ENCODE peak calls at places on chromosome 6, in four cellular contexts. Z, L, J and P are unnamed samples.

GRCh38 chr6:149711711-149712110 is 6.2 kb downstream of the LATS1 start:
- DNase-seq in Z (no peak), L (no peak), J (no peak), P (no peak)

GRCh38 chr6:73731285-73731684 is 35.3 kb downstream of the CD109 start:
- DNase-seq in Z (no peak), L (no peak), J (no peak), P (no peak)

GRCh38 chr6:111950661-111951426 is 77.6 kb upstream of the FYN start:
- DNase-seq in Z (no peak), L (no peak), J (peak), P (no peak)

GRCh38 chr6:15313367-15313766 is 67.5 kb downstream of the JARID2 start:
- DNase-seq in Z (no peak), L (no peak), J (no peak), P (no peak)

GRCh38 chr6:66568271-66568670 is 861.2 kb upstream of the EYS start:
- DNase-seq in Z (no peak), L (no peak), J (no peak), P (no peak)

GRCh38 chr6:144104898-144105487 is 9.6 kb upstream of the SF3B5 start:
- DNase-seq in Z (no peak), L (peak), J (peak), P (no peak)

GRCh38 chr6:43996614-43997341 is 130.5 kb downstream of the MRPL14 start:
- DNase-seq in Z (no peak), L (no peak), J (no peak), P (no peak)

GRCh38 chr6:12232339-12232738 is 57.8 kb upstream of the EDN1 start:
- DNase-seq in Z (no peak), L (peak), J (peak), P (no peak)

GRCh38 chr6:107657755-107658461 is 166.2 kb downstream of the SCML4 start:
- DNase-seq in Z (peak), L (peak), J (peak), P (no peak)

GRCh38 chr6:34593741-34594140 is 37.6 kb upstream of the SPDEF start:
- DNase-seq in Z (no peak), L (no peak), J (no peak), P (no peak)

GRCh38 chr6:136092897-136093296 is 157.2 kb downstream of the MTFR2 start:
- DNase-seq in Z (no peak), L (no peak), J (no peak), P (no peak)

GRCh38 chr6:151624481-151624880 is 130.7 kb downstream of the CCDC170 start:
- DNase-seq in Z (no peak), L (no peak), J (no peak), P (no peak)

GRCh38 chr6:34102099-34102656 is 43.7 kb downstream of the GRM4 start:
- DNase-seq in Z (no peak), L (no peak), J (no peak), P (no peak)

GRCh38 chr6:134949927-134950326 is at the start of gene ALDH8A1:
- DNase-seq in Z (peak), L (no peak), J (no peak), P (no peak)

GRCh38 chr6:78438135-78438534 is 429.2 kb upstream of the IRAK1BP1 start:
- DNase-seq in Z (no peak), L (no peak), J (no peak), P (no peak)

GRCh38 chr6:894274-894673 is 201.3 kb upstream of the EXOC2 start:
- DNase-seq in Z (no peak), L (no peak), J (no peak), P (no peak)

GRCh38 chr6:93238632-93239031 is 180.7 kb downstream of the EPHA7 start:
- DNase-seq in Z (no peak), L (no peak), J (no peak), P (no peak)

GRCh38 chr6:17968081-17968518 is 19.3 kb downstream of the KIF13A start:
- DNase-seq in Z (no peak), L (no peak), J (no peak), P (no peak)

GRCh38 chr6:13188306-13188705 is 140.0 kb downstream of the TBC1D7 start:
- DNase-seq in Z (no peak), L (no peak), J (no peak), P (no peak)

GRCh38 chr6:81909981-81910910 is 157.8 kb upstream of the TENT5A start:
- DNase-seq in Z (no peak), L (no peak), J (no peak), P (no peak)

GRCh38 chr6:15234068-15234758 is 11.7 kb upstream of the JARID2 start:
- DNase-seq in Z (no peak), L (no peak), J (no peak), P (no peak)

GRCh38 chr6:127532991-127533390 is 13.9 kb upstream of the MTCL3 start:
- DNase-seq in Z (no peak), L (no peak), J (peak), P (no peak)

GRCh38 chr6:152261179-152261578 is 376.0 kb downstream of the SYNE1 start:
- DNase-seq in Z (no peak), L (no peak), J (no peak), P (no peak)

GRCh38 chr6:34059136-34059731 is 86.7 kb downstream of the GRM4 start:
- DNase-seq in Z (no peak), L (no peak), J (peak), P (no peak)

GRCh38 chr6:153103256-153103655 is 27.8 kb downstream of the RGS17 start:
- DNase-seq in Z (no peak), L (no peak), J (no peak), P (no peak)

GRCh38 chr6:48032156-48032555 is 78.8 kb downstream of the PTCHD4 start:
- DNase-seq in Z (no peak), L (no peak), J (peak), P (no peak)

GRCh38 chr6:143969077-143969476 is 39.0 kb downstream of the PLAGL1 start:
- DNase-seq in Z (no peak), L (no peak), J (no peak), P (no peak)

GRCh38 chr6:66851930-66852329 is 1144.9 kb upstream of the EYS start:
- DNase-seq in Z (no peak), L (no peak), J (peak), P (no peak)

GRCh38 chr6:72864799-72865198 is 242.9 kb downstream of the KCNQ5 start:
- DNase-seq in Z (no peak), L (no peak), J (no peak), P (no peak)

GRCh38 chr6:157281570-157281969 is 41.7 kb downstream of the TMEM242 start:
- DNase-seq in Z (no peak), L (no peak), J (no peak), P (no peak)
- TF ChIP-seq CTCF in Z (peak), L (no peak), J (no peak), P (no peak)

DNA sequence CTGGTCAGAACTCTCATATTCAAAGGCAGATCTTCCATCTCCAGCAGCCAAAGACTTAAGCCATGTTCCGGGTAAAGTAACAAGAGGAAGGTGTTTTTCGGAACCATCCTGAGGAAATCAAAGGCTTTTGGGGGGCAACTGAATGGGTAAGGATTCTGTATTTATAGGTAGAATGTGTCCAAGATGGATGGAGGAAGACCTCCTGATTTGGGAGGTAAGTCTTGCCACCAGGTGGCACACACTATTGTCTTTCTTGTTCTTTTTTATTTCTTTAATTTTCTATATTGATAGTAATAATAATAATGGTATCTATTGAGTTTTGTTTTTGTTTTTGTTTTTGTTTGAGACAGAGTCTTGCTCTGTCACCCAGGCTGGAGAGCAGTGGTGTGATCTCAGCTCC is 53.0 kb upstream of the UBR2 start:
- DNase-seq in Z (no peak), L (no peak), J (no peak), P (no peak)
- TF ChIP-seq CTCF in Z (no peak), L (no peak), J (no peak), P (no peak)

DNA sequence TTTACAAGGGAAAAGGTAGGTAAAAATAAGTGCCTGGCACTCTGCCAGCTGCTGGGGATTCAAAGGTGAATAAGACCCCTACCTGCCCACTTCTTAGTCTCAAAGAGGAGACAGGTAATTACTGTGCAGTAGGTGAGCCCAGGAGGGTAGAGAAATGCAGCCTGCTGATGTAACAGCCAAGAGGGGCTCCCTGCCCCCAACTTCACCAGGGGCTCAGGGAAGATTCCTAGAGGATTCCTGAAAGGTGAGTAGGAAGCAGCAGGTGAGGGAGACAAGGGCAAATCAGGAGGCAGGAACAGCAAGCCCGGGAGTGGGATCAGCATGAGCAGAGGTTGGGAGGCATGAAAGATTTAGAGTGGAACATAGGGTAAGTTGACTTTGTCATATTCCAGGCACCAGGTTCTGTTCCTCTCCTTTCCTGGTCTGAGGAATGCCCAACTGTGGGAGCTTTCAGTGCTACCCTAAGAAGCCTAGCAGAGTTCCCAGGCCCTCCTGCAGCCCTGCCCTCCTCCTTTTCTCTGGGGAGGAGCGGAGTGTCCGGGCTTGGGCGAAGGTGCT is 258.1 kb downstream of the LRFN2 start:
- DNase-seq in Z (no peak), L (no peak), J (no peak), P (no peak)
- TF ChIP-seq CTCF in Z (no peak), L (no peak), J (no peak), P (no peak)

DNA sequence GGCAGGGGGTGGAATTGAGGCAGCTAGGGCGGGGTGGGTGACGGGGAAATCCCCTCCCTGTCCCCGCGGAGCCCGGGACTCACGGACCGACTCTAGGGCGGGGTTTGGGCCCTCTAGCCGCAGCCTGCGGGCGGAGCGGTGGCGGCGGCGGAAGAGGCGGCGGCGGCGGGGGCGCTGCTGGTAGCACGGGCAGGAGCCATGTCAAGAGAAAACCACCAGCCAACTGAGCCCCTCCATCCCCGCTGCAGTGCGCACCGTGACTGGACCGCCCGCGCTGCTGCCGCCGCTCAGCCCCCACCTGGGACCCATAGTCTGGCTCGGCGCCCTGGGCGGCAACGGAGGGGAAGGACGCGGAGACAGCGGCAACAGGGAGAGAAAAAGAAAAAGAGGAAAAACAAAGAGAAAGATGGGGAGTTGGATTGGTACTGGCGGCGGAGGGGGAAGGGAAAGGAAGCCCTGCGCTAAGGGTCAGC is 1.2 kb upstream of the C6orf62 start:
- DNase-seq in Z (peak), L (peak), J (peak), P (no peak)
- TF ChIP-seq CTCF in Z (no peak), L (no peak), J (no peak), P (no peak)

DNA sequence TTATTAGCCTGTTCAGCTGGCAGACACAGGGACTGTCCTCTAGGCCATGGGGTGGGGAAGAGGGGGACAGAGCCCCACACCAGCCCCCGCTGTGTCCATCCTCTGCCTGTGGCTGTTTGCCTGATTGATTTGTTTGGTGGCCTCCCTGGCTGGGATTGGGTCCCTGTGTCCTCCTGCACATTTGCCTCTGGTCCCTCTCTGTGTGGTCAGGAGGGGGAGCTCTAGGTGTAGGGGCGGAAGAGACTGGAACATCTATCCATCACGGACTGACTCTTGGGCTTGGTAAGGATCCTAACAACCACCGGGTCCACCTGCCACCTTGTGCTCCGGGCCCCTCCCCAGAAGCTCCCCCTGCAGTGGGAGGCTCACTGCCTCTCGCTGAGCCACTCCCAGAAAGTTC is 38.4 kb upstream of the CCDC167 start:
- DNase-seq in Z (no peak), L (peak), J (peak), P (no peak)
- TF ChIP-seq CTCF in Z (peak), L (peak), J (peak), P (peak)

GRCh38 chr6:63348836-63349235 is 29.1 kb upstream of the LGSN start:
- DNase-seq in Z (no peak), L (no peak), J (peak), P (no peak)

GRCh38 chr6:63352587-63353281 is 33.0 kb upstream of the LGSN start:
- DNase-seq in Z (no peak), L (peak), J (peak), P (no peak)

GRCh38 chr6:63349401-63349800 is 29.6 kb upstream of the LGSN start:
- DNase-seq in Z (no peak), L (no peak), J (peak), P (no peak)

GRCh38 chr6:63353282-63353630 is 33.5 kb upstream of the LGSN start:
- DNase-seq in Z (no peak), L (no peak), J (no peak), P (no peak)

DNA sequence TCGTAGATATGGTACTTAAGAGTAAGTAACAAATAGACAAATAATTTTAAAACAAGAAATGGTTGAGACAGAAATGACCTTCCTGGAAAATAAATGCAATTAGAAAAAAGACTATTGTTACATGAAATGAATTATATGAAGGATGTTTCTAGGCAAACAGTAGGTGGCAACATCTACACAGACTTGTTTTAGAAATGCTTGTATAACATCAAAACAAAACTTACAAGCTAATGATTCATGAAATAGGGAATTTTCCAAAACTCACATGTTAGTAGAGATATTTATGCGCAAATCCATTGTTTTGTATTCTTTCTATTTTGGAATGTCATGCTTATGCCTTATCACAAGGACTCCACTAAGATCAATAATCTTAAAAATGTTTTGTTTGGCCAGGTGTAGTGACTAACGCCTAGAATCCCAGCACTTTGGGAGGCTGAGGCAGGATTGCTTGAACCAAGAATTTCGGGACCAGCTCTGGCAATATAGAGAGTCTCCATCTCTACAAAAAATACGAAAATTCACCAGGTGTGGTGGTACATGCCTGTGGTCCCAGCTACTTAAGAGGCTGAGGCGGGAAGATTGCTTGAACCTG is 32.3 kb upstream of the LGSN start:
- DNase-seq in Z (no peak), L (peak), J (peak), P (no peak)
- TF ChIP-seq CTCF in Z (peak), L (peak), J (peak), P (peak)

GRCh38 chr6:28981391-28981832 is 23.7 kb downstream of the ZNF311 start:
- DNase-seq in Z (peak), L (no peak), J (peak), P (no peak)
- TF ChIP-seq CTCF in Z (no peak), L (no peak), J (no peak), P (no peak)

DNA sequence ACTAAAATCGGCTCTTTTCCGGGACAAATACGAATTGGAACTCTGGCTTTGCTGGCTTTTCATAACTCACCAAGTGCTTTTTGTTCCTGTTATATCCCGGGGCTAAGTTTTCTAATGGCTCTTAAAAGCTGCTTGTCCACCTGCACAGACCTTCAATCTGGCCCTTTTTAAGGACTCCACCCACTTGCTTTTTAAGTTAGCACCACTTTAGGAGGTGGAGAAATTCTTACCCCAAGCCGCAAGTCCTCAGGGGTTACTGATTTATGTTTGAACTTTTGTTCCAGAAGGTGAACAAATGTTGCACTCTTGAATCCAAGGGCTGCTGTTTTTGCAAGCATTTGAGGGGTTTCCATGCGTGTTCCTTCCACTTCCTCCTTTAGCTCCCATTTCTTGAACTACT is 37.8 kb downstream of the FAM184A start:
- DNase-seq in Z (no peak), L (no peak), J (no peak), P (no peak)
- TF ChIP-seq CTCF in Z (no peak), L (no peak), J (no peak), P (no peak)

DNA sequence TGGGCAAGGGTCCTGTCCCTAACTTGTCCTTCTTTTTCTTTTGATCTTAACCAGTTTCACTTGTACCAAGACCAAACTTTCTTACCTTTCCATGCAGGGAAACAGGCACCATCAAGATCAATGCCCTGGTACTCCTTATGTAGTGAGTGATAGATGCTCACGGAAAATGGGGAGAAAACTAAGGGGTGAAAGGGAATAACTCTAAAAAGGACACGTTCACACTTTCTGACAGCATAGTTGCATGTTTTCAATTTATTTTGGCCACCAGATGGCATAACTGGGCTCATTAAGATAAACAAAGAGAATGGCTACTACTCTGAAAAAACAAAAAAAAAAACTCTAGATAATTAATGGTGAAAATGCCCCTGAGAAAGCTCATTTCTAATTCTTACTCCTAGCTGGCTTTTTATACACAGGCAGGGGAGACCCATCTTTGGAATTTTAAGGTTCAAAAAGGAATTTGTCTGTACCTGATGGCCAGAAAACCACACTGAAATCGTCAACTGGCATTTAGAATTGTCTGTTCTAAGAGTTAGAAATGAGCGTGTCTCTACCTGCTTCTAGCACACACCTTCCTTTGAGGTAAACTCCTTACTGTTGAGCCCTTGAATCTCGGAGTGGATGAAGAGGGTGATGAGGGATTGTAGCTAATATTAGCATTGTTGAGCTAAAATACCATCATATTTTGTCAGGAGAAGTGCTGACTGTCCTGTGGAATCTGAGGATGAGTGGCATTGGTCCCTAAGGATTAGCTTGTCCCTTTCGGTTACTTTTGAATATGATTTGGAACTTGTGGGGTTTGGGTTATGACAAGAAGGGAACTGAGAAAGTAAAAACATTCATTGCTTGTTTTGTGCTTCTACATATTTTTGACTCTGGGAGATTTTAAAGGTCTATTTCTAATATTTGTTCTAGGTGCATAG is 62.2 kb upstream of the DDR1 start:
- DNase-seq in Z (no peak), L (peak), J (peak), P (no peak)
- TF ChIP-seq CTCF in Z (peak), L (peak), J (peak), P (peak)